ENCODE peak calls at places on chromosomes 13 and 19, in nine cellular contexts. Y is nephron progenitor cell; Q is left ventricle myocardium inferior; Z is AG04450; N is lung; F is tibial nerve; V is CD4-positive, alpha-beta T cell; T is ascending aorta; W is brain microvascular endothelial cell. J is an unnamed sample.

GRCh38 chr13:57969961-57970360 is 338.4 kb downstream of the PCDH17 start:
- DNase-seq in Y (no peak), Q (no peak), Z (no peak), N (no peak), F (no peak), V (no peak), T (no peak), W (no peak), J (no peak)

GRCh38 chr13:94249512-94249911 is 230.0 kb downstream of the DCT start:
- DNase-seq in Y (no peak), Q (no peak), Z (peak), N (no peak), F (no peak), V (no peak), T (no peak), W (peak), J (no peak)

GRCh38 chr19:1090731-1091543 is 4.2 kb downstream of the POLR2E start:
- DNase-seq in Y (no peak), Q (no peak), Z (no peak), N (no peak), F (no peak), V (no peak), T (no peak), W (no peak), J (no peak)

GRCh38 chr19:45096700-45097099 is 3.7 kb downstream of the PPP1R37 start:
- DNase-seq in Y (no peak), Q (no peak), Z (no peak), N (no peak), F (no peak), V (no peak), T (no peak), W (no peak), J (no peak)

GRCh38 chr19:35462476-35462953 is 14.5 kb downstream of the FFAR2 start:
- DNase-seq in Y (no peak), Q (no peak), Z (no peak), N (no peak), F (no peak), V (peak), T (no peak), W (no peak), J (no peak)

GRCh38 chr13:98103531-98103930 is 39.4 kb upstream of the FARP1 start:
- DNase-seq in Y (no peak), Q (no peak), Z (no peak), N (no peak), F (no peak), V (no peak), T (no peak), W (no peak), J (no peak)

GRCh38 chr19:47306303-47306702 is 3.4 kb upstream of the C5AR1 start:
- DNase-seq in Y (no peak), Q (no peak), Z (no peak), N (no peak), F (no peak), V (no peak), T (no peak), W (no peak), J (no peak)

GRCh38 chr19:39696418-39696817 is 7.9 kb upstream of the LGALS14 start:
- DNase-seq in Y (no peak), Q (no peak), Z (no peak), N (no peak), F (no peak), V (no peak), T (no peak), W (no peak), J (no peak)

GRCh38 chr13:110758195-110758594 is 44.7 kb downstream of the ING1 start:
- DNase-seq in Y (no peak), Q (no peak), Z (no peak), N (no peak), F (no peak), V (no peak), T (no peak), W (peak), J (no peak)

GRCh38 chr19:30353394-30353793 is 18.8 kb upstream of the ZNF536 start:
- DNase-seq in Y (no peak), Q (no peak), Z (no peak), N (no peak), F (no peak), V (no peak), T (no peak), W (no peak), J (no peak)

GRCh38 chr13:51534075-51534817 is 50.0 kb upstream of the WDFY2 start:
- DNase-seq in Y (no peak), Q (peak), Z (no peak), N (no peak), F (peak), V (peak), T (peak), W (no peak), J (no peak)

GRCh38 chr19:29943615-29944014 is 1.6 kb downstream of the URI1 start:
- DNase-seq in Y (no peak), Q (no peak), Z (no peak), N (no peak), F (no peak), V (no peak), T (no peak), W (no peak), J (no peak)

GRCh38 chr13:20136781-20137703 is 23.8 kb downstream of the GJA3 start:
- DNase-seq in Y (peak), Q (no peak), Z (no peak), N (peak), F (no peak), V (no peak), T (no peak), W (no peak), J (peak)

GRCh38 chr13:50400035-50400726 is 384.9 kb downstream of the KCNRG start:
- DNase-seq in Y (no peak), Q (peak), Z (no peak), N (no peak), F (no peak), V (no peak), T (no peak), W (no peak), J (no peak)

GRCh38 chr13:39273953-39274352 is 235.7 kb downstream of the NHLRC3 start:
- DNase-seq in Y (no peak), Q (no peak), Z (no peak), N (no peak), F (no peak), V (no peak), T (no peak), W (no peak), J (no peak)

GRCh38 chr19:1247747-1248453 is 483 bp upstream of the MIDN start:
- DNase-seq in Y (peak), Q (peak), Z (no peak), N (peak), F (no peak), V (peak), T (peak), W (peak), J (no peak)

GRCh38 chr13:91381371-91381770 is 17.1 kb upstream of the GPC5 start:
- DNase-seq in Y (no peak), Q (no peak), Z (no peak), N (no peak), F (no peak), V (no peak), T (no peak), W (peak), J (no peak)

GRCh38 chr19:42280761-42281174 is 11.7 kb downstream of the CIC start:
- DNase-seq in Y (no peak), Q (no peak), Z (no peak), N (peak), F (peak), V (no peak), T (peak), W (no peak), J (no peak)

DNA sequence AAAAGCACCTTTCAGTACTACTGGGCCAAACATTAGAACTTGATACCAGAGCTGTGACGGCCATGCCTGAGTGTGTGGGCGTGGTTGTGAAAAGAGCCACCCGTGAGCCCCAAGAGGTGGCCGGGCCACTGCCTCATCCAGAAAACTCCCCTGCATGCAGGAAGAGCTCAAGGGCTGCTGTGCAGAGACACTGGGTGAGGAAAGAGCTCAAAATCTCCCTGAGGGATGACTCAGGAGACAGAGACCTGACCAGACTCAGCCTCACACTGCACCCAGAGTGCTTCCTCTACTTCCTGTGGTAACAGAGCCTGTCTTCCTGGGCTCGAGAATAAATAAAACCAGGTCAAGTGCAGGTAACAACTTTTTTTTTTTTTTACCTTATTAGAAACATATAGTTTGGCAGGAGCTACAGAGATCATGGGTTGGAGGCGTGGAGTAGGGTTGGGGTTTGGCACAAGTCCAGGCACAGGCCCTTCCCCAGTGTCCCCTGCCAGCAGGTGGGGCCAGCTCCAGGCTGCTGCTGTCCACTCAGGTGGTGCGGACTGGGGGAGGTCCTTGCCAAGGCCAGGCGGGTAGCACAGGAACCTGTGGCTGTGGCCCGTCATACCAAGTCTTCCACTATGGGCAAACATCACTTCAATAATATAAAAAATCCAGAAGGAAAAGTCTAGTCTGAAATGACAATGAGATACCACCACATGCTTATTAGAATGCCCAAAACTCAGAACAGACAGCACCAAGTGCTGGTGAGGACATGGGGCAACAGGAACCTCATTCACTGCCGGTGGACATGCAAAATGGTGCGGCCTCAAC is 25.5 kb downstream of the ELL start:
- DNase-seq in Y (no peak), Q (peak), Z (no peak), N (peak), F (no peak), V (peak), T (no peak), W (peak), J (no peak)
- TF ChIP-seq CTCF in Y (no peak), Q (no peak), Z (no peak), N (no peak), F (no peak), V (no peak), T (no peak), W (no peak), J (no peak)

GRCh38 chr19:4210166-4210731 is 19.1 kb upstream of the EBI3 start:
- DNase-seq in Y (no peak), Q (no peak), Z (no peak), N (no peak), F (no peak), V (no peak), T (no peak), W (no peak), J (no peak)

GRCh38 chr19:4213116-4213515 is 16.2 kb upstream of the EBI3 start:
- DNase-seq in Y (no peak), Q (no peak), Z (no peak), N (no peak), F (no peak), V (no peak), T (no peak), W (no peak), J (no peak)

GRCh38 chr19:4206818-4207484 is 22.4 kb upstream of the EBI3 start:
- DNase-seq in Y (no peak), Q (no peak), Z (no peak), N (no peak), F (no peak), V (no peak), T (no peak), W (no peak), J (no peak)

DNA sequence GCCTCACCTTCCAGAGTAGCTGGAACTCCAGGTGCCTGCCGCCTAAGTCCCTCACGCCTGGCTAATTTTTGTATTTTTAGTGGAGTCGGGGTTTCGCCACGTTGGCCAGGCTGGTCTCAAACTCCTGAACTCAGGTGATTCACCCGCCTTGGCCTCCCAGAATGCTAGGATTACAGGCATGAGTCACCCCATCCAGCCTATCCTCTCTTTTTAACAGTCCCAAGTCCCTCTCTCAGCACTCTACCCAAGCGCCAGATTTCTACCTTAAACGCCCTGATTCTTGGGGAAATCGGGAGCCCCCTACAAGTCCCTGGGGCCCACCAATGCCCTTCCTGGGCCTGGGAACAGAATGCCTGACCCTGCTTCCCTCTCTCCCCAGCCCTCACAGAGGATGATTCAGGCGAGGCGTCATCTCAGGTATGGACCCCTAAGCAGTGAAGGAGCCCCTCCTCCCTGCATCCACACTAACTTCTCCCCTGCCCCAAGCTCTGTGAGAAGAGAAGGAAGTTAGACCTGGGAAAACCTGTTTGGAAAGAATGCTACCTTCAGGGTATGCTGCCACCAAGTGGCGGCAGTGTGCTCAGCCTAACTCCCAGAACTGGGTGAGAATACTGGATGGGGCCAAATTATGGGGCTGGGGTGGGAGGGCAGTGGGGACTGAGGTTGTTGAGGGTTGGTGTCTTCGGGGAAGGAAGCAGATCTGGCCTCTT is 20.8 kb upstream of the EBI3 start:
- DNase-seq in Y (no peak), Q (no peak), Z (no peak), N (no peak), F (no peak), V (no peak), T (no peak), W (peak), J (no peak)
- TF ChIP-seq CTCF in Y (no peak), Q (peak), Z (peak), N (no peak), F (no peak), V (peak), T (no peak), W (peak), J (peak)

GRCh38 chr13:28268800-28269223 is 130.5 kb downstream of the PAN3 start:
- DNase-seq in Y (no peak), Q (no peak), Z (no peak), N (no peak), F (no peak), V (no peak), T (no peak), W (no peak), J (no peak)
- TF ChIP-seq CTCF in Y (no peak), Q (no peak), Z (no peak), N (no peak), F (no peak), V (no peak), T (no peak), W (no peak), J (no peak)

GRCh38 chr19:55613396-55613795 is 7.9 kb downstream of the ZNF865 start:
- DNase-seq in Y (no peak), Q (no peak), Z (no peak), N (no peak), F (no peak), V (no peak), T (no peak), W (no peak), J (no peak)
- TF ChIP-seq CTCF in Y (no peak), Q (no peak), Z (no peak), N (no peak), F (no peak), V (no peak), T (no peak), W (no peak), J (no peak)

GRCh38 chr19:11448410-11448809 is 13.0 kb downstream of the PRKCSH start:
- DNase-seq in Y (no peak), Q (no peak), Z (no peak), N (no peak), F (no peak), V (no peak), T (no peak), W (no peak), J (no peak)

GRCh38 chr19:11447347-11448262 is 12.2 kb downstream of the PRKCSH start:
- DNase-seq in Y (no peak), Q (no peak), Z (no peak), N (no peak), F (no peak), V (no peak), T (no peak), W (no peak), J (no peak)

GRCh38 chr19:11446271-11446651 is 10.8 kb downstream of the PRKCSH start:
- DNase-seq in Y (no peak), Q (no peak), Z (no peak), N (no peak), F (no peak), V (no peak), T (no peak), W (no peak), J (no peak)

GRCh38 chr19:11445141-11445540 is 9.7 kb downstream of the PRKCSH start:
- DNase-seq in Y (no peak), Q (no peak), Z (no peak), N (no peak), F (no peak), V (no peak), T (no peak), W (no peak), J (no peak)

GRCh38 chr19:11446652-11447301 is 11.3 kb downstream of the PRKCSH start:
- DNase-seq in Y (peak), Q (peak), Z (no peak), N (peak), F (peak), V (no peak), T (no peak), W (no peak), J (peak)
- TF ChIP-seq CTCF in Y (peak), Q (peak), Z (peak), N (no peak), F (peak), V (peak), T (peak), W (peak), J (peak)

DNA sequence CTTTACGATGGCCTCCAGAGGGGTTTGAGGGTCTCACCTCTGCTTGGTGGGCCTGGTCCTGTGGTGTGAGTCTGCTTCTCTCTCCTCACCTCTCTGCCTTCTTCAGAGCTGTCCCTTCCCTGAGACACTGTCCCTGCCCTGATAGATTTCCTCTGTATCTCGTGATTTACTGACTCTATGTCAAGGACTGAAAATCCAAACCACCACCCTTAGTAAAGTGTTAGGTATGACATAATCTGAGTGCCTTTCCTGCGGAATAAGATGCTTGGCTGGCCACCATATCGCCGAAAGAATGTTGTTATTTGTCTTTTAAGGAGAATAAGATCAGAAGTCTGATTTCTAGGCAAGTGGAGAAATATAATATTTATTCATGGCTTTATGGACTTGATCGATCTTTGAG is 7.2 kb downstream of the SLC25A15 start:
- DNase-seq in Y (no peak), Q (no peak), Z (no peak), N (no peak), F (no peak), V (no peak), T (no peak), W (no peak), J (no peak)
- TF ChIP-seq CTCF in Y (no peak), Q (no peak), Z (no peak), N (no peak), F (no peak), V (no peak), T (no peak), W (no peak), J (no peak)

GRCh38 chr13:25798998-25799397 is 252.8 kb downstream of the SHISA2 start:
- DNase-seq in Y (no peak), Q (no peak), Z (no peak), N (no peak), F (no peak), V (no peak), T (no peak), W (no peak), J (no peak)

GRCh38 chr13:25796474-25796873 is 255.3 kb downstream of the SHISA2 start:
- DNase-seq in Y (no peak), Q (no peak), Z (no peak), N (no peak), F (no peak), V (no peak), T (no peak), W (peak), J (no peak)
- TF ChIP-seq CTCF in Y (no peak), Q (no peak), Z (no peak), N (no peak), F (no peak), V (no peak), T (no peak), W (no peak), J (no peak)

GRCh38 chr19:52621376-52621775 is 16.8 kb downstream of the ZNF83 start:
- DNase-seq in Y (no peak), Q (no peak), Z (no peak), N (no peak), F (no peak), V (no peak), T (no peak), W (no peak), J (no peak)

GRCh38 chr19:52626915-52627314 is 11.2 kb downstream of the ZNF83 start:
- DNase-seq in Y (no peak), Q (no peak), Z (no peak), N (no peak), F (no peak), V (no peak), T (no peak), W (no peak), J (no peak)

DNA sequence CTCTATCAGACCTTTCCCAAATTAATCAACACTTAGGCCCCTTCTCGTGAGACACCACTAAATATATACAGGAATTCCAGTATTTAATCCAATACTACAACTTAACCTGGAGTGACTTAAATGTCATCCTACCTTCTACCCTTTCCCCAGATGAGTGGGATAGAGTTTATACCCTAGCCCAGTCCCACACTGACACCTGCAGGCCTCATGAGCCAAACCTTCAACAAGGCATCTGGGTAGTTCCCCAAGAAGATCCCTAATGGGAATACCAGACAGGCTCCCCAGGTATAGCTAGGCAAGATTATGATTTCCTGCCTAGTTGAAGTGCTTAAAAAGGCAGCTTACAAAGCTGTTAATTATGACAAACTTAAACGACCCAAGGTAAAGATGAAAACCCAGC is 15.9 kb downstream of the ZNF83 start:
- DNase-seq in Y (no peak), Q (no peak), Z (no peak), N (no peak), F (no peak), V (no peak), T (no peak), W (no peak), J (no peak)
- TF ChIP-seq CTCF in Y (no peak), Q (peak), Z (no peak), N (no peak), F (no peak), V (no peak), T (no peak), W (no peak), J (peak)

GRCh38 chr13:45086484-45086883 is 33.8 kb upstream of the GTF2F2 start:
- DNase-seq in Y (no peak), Q (no peak), Z (no peak), N (no peak), F (no peak), V (no peak), T (no peak), W (no peak), J (no peak)
- TF ChIP-seq CTCF in Y (no peak), Q (no peak), Z (no peak), N (no peak), F (no peak), V (no peak), T (no peak), W (no peak), J (no peak)

J was measured in progenitor cell of endocrine pancreas.